ENCODE peak calls at places on chromosome X, in five cellular contexts. Q, Y, O, X and B are unnamed samples.

GRCh38 chrX:151393514-151393913 is 3.5 kb upstream of the VMA21 start:
- DNase-seq in X (no peak), Y (no peak), Q (no peak), O (no peak), B (no peak)

GRCh38 chrX:73855546-73855945 is 292.5 kb downstream of the CHIC1 start:
- DNase-seq in Q (peak; percentile 40), X (no peak), Y (no peak), O (no peak), B (no peak)

GRCh38 chrX:10756365-10756915 is 136.1 kb upstream of the MID1 start:
- DNase-seq in Y (no peak), O (no peak), Q (peak; percentile 37), X (no peak), B (no peak)

GRCh38 chrX:18228069-18228468 is 7.4 kb upstream of the BEND2 start:
- DNase-seq in Q (no peak), X (no peak), O (no peak), Y (no peak), B (no peak)

GRCh38 chrX:110734894-110735541 is 60.6 kb downstream of the CHRDL1 start:
- DNase-seq in Y (no peak), Q (peak; percentile 92), O (no peak), X (no peak), B (no peak)

GRCh38 chrX:19670854-19671620 is 155.7 kb upstream of the MAP3K15 start:
- DNase-seq in X (peak; percentile 77), O (no peak), Q (peak; percentile 82), Y (no peak), B (peak; percentile 38)

GRCh38 chrX:155031657-155032056 is 5.0 kb downstream of the FUNDC2 start:
- DNase-seq in Q (no peak), X (no peak), O (no peak), Y (no peak), B (no peak)

GRCh38 chrX:17818729-17819128 is 42.4 kb downstream of the RAI2 start:
- DNase-seq in X (no peak), O (no peak), Q (no peak), Y (no peak), B (no peak)

GRCh38 chrX:10076765-10077164 is 80.0 kb upstream of the CLCN4 start:
- DNase-seq in X (no peak), Y (no peak), O (no peak), Q (no peak), B (no peak)

GRCh38 chrX:19747672-19748610 is 139.5 kb downstream of the SH3KBP1 start:
- DNase-seq in X (no peak), Q (no peak), O (no peak), Y (no peak), B (no peak)

GRCh38 chrX:38494239-38494823 is 67.0 kb upstream of the TSPAN7 start:
- DNase-seq in X (no peak), Y (no peak), Q (no peak), O (no peak), B (no peak)

GRCh38 chrX:13093489-13094140 is 49.2 kb upstream of the FAM9C start:
- DNase-seq in X (no peak), Y (no peak), O (no peak), Q (no peak), B (no peak)

GRCh38 chrX:13094374-13094773 is 50.0 kb upstream of the FAM9C start:
- DNase-seq in O (no peak), Q (no peak), Y (no peak), X (no peak), B (no peak)

GRCh38 chrX:13091111-13091765 is 46.8 kb upstream of the FAM9C start:
- DNase-seq in O (no peak), X (no peak), Y (no peak), Q (no peak), B (no peak)

GRCh38 chrX:13090261-13091110 is 46.1 kb upstream of the FAM9C start:
- DNase-seq in Q (no peak), Y (no peak), O (no peak), X (no peak), B (no peak)

GRCh38 chrX:13092455-13092941 is 48.1 kb upstream of the FAM9C start:
- DNase-seq in Q (peak; percentile 38), Y (peak; percentile 74), O (no peak), X (no peak), B (no peak)
- H3K4me1 ChIP-seq in Q (peaks cover 3% of the 10 kb centered on the region), Y (peaks cover 19% of the 10 kb centered on the region), O (no peaks in the 10 kb centered on the region), X (peaks cover 19% of the 10 kb centered on the region), B (no peaks in the 10 kb centered on the region)

GRCh38 chrX:154012336-154012991 is 7.2 kb downstream of the IRAK1 start:
- DNase-seq in O (peak; percentile 54), X (no peak), Y (peak; percentile 65), Q (no peak), B (no peak)
- H3K4me1 ChIP-seq in O (no peaks in the 10 kb centered on the region), X (peaks cover 11% of the 10 kb centered on the region), Y (no peaks in the 10 kb centered on the region), Q (no peaks in the 10 kb centered on the region), B (peaks cover 8% of the 10 kb centered on the region)

DNA sequence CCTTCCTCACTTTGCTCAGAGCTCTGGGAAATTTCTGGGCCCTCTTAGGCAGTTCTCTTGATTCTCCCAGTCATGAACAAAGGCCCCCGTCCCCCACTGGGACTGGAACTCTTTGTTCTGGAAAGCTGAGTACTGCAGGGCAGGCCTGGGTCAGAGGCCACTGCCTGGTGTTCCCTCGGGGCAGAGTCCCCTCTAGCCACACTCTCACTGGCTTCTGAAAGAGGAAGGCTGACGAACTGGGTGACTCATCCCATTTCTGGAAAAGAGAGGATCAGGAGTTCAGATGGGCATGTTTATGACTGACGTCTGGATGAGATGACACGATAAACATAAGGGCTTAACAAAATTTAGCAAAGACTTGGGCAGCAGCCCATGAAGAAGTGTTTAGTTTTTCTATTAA is 47.7 kb downstream of the DDX3X start:
- DNase-seq in O (no peak), Q (peak; percentile 86), Y (peak; percentile 63), X (no peak), B (peak; percentile 64)
- H3K4me1 ChIP-seq in O (no peaks in the 10 kb centered on the region), Q (peaks cover 18% of the 10 kb centered on the region), Y (peaks cover 3% of the 10 kb centered on the region), X (peaks cover 5% of the 10 kb centered on the region), B (peaks cover 20% of the 10 kb centered on the region)

DNA sequence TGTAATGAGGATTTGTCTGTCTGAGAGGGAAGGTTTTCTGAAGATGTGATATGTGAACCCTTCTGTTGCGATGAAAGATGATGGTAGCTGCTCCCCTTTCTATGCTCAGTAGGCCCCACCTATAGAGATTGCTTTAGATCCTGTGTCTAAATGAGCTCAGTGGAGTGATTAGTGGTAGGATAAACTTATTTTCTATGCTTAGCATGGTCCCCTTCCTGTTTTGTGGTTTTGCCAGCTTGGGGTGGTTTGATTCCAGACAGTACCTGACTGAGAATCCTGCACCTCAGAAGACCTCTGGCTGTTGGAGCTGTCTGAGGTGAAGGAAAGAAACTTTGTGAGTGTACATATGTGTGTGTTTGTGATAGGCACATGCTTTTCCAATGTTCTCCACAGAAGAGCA is 17.7 kb downstream of the MSN start:
- DNase-seq in Q (no peak), Y (no peak), O (no peak), X (no peak), B (no peak)
- H3K4me1 ChIP-seq in Q (peaks cover 17% of the 10 kb centered on the region), Y (peaks cover 68% of the 10 kb centered on the region), O (no peaks in the 10 kb centered on the region), X (peaks cover 39% of the 10 kb centered on the region), B (peaks cover 59% of the 10 kb centered on the region)

GRCh38 chrX:118523920-118524319 is 28.3 kb downstream of the DOCK11 start:
- DNase-seq in Y (no peak), O (no peak), X (no peak), Q (no peak), B (no peak)

GRCh38 chrX:118528089-118528753 is 32.6 kb downstream of the DOCK11 start:
- DNase-seq in O (no peak), Q (no peak), X (no peak), Y (peak; percentile 56), B (no peak)

GRCh38 chrX:118524344-118524743 is 28.7 kb downstream of the DOCK11 start:
- DNase-seq in Y (no peak), X (no peak), Q (no peak), O (no peak), B (no peak)

GRCh38 chrX:118525146-118525725 is 29.6 kb downstream of the DOCK11 start:
- DNase-seq in X (no peak), Y (no peak), Q (no peak), O (no peak), B (no peak)

GRCh38 chrX:118526149-118526548 is 30.5 kb downstream of the DOCK11 start:
- DNase-seq in Y (no peak), Q (no peak), X (no peak), O (no peak), B (no peak)
- H3K4me1 ChIP-seq in Y (no peaks in the 10 kb centered on the region), Q (no peaks in the 10 kb centered on the region), X (peaks cover 9% of the 10 kb centered on the region), O (no peaks in the 10 kb centered on the region), B (peaks cover 2% of the 10 kb centered on the region)